ENCODE peak calls at places on chromosomes 11 and 22, in four cellular contexts. M is BE2C, Z is stomach, I is heart right ventricle. Y is an unnamed sample.

GRCh38 chr22:17315310-17315709 is 54.0 kb upstream of the CECR2 start:
- DNase-seq in M (no peak), Z (peak; percentile 11), I (no peak), Y (no peak)

GRCh38 chr11:76148941-76149613 is 57.2 kb downstream of the WNT11 start:
- DNase-seq in M (no peak), Z (no peak), I (no peak), Y (no peak)

GRCh38 chr22:50715250-50715649 is 22.8 kb upstream of the ACR start:
- DNase-seq in M (no peak), Z (no peak), I (peak; percentile 2), Y (no peak)

GRCh38 chr11:106399075-106399500 is 321.6 kb downstream of the AASDHPPT start:
- DNase-seq in M (no peak), Z (no peak), I (peak; percentile 15), Y (no peak)

GRCh38 chr22:40178417-40179409 is 988 bp downstream of the TNRC6B start:
- DNase-seq in M (peak; percentile 46), Z (no peak), I (peak; percentile 30), Y (peak; percentile 43)

GRCh38 chr22:26581769-26582168 is 8.2 kb downstream of the TPST2 start:
- DNase-seq in M (no peak), Z (no peak), I (no peak), Y (no peak)

GRCh38 chr11:9565822-9566560 is 7.5 kb upstream of the WEE1 start:
- DNase-seq in M (peak; percentile 41), Z (peak; percentile 39), I (no peak), Y (peak; percentile 28)

GRCh38 chr22:35921777-35922176 is 106.8 kb downstream of the RBFOX2 start:
- DNase-seq in M (peak; percentile 77), Z (peak; percentile 53), I (no peak), Y (peak; percentile 68)

GRCh38 chr22:28711820-28712777 is 29.5 kb downstream of the CHEK2 start:
- DNase-seq in M (no peak), Z (no peak), I (no peak), Y (no peak)

GRCh38 chr11:123303924-123304323 is 108.9 kb upstream of the CLMP start:
- DNase-seq in M (no peak), Z (no peak), I (no peak), Y (no peak)

GRCh38 chr11:68941324-68942089 is 37.8 kb downstream of the IGHMBP2 start:
- DNase-seq in M (no peak), Z (no peak), I (no peak), Y (no peak)

GRCh38 chr11:75508051-75508561 is 17.6 kb downstream of the GDPD5 start:
- DNase-seq in M (no peak), Z (no peak), I (no peak), Y (no peak)

GRCh38 chr11:57311109-57311936 is 13.4 kb downstream of the TNKS1BP1 start:
- DNase-seq in M (peak; percentile 88), Z (peak; percentile 94), I (peak; percentile 90), Y (peak; percentile 97)

GRCh38 chr22:35838849-35839646 is 121.4 kb downstream of the APOL5 start:
- DNase-seq in M (peak; percentile 59), Z (no peak), I (no peak), Y (peak; percentile 57)

GRCh38 chr11:112300094-112300786 is 39.6 kb upstream of the PLET1 start:
- DNase-seq in M (no peak), Z (no peak), I (peak; percentile 40), Y (no peak)

GRCh38 chr11:77879218-77879617 is 58.3 kb downstream of the AAMDC start:
- DNase-seq in M (peak; percentile 42), Z (no peak), I (peak; percentile 58), Y (peak; percentile 19)

GRCh38 chr11:79263001-79263400 is 177.8 kb downstream of the TENM4 start:
- DNase-seq in M (no peak), Z (peak; percentile 30), I (peak; percentile 57), Y (no peak)

GRCh38 chr11:65310756-65311155 is 3.9 kb upstream of the CDC42EP2 start:
- DNase-seq in M (no peak), Z (no peak), I (peak; percentile 27), Y (peak; percentile 81)

GRCh38 chr22:22110548-22111266 is 128.1 kb upstream of the TOP3B start:
- DNase-seq in M (peak; percentile 64), Z (no peak), I (peak; percentile 30), Y (peak; percentile 45)
- TF ChIP-seq CTCF in M (peak; percentile 59), Z (no peak), I (peak; percentile 29), Y (peak; percentile 45)

GRCh38 chr11:12170984-12171383 is 60.6 kb downstream of the MICAL2 start:
- DNase-seq in M (no peak), Z (no peak), I (peak; percentile 51), Y (no peak)

GRCh38 chr11:12172493-12173013 is 62.2 kb downstream of the MICAL2 start:
- DNase-seq in M (no peak), Z (no peak), I (no peak), Y (no peak)

GRCh38 chr11:12174145-12175143 is 64.1 kb downstream of the MICAL2 start:
- DNase-seq in M (no peak), Z (no peak), I (no peak), Y (no peak)

GRCh38 chr11:12171921-12172320 is 61.5 kb downstream of the MICAL2 start:
- DNase-seq in M (no peak), Z (no peak), I (no peak), Y (no peak)

DNA sequence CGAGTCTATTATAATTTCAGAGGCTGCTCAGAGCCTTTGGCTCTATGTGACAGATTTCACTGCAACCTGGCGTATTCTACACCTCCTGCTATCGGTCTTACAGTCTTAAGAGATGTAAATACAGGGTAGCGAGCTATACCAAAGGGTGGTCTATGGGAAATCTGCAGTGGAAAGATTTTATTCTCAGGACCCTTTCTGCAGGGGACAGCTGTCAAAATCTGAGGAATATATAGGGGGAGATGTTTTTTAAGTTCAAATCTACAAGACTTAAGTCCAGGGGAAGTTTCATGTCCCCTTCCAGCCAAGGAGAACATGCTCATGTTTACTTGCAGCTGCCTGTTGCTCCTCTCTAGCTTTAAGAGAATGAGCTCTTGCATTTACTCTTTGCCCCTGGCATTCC is 62.7 kb downstream of the MICAL2 start:
- DNase-seq in M (no peak), Z (no peak), I (no peak), Y (no peak)
- H3K4me1 ChIP-seq in M (no peaks in the 10 kb centered on the region), Z (no peaks in the 10 kb centered on the region), I (peaks cover 14% of the 10 kb centered on the region), Y (peaks cover 7% of the 10 kb centered on the region)

GRCh38 chr22:45971389-45972028 is 5.5 kb downstream of the WNT7B start:
- DNase-seq in M (no peak), Z (no peak), I (no peak), Y (no peak)
- H3K4me3 ChIP-seq in M (peak overlapping the region; percentile 44), Z (peak overlapping the region; percentile 5), I (peak overlapping the region; percentile 1), Y (no peak overlapping the region)

GRCh38 chr11:44305643-44306468 is 4.1 kb downstream of the ALX4 start:
- DNase-seq in M (no peak), Z (peak; percentile 52), I (no peak), Y (peak; percentile 50)
- TF ChIP-seq CTCF in M (no peak), Z (no peak), I (no peak), Y (no peak)

GRCh38 chr11:6737872-6738466 is 33.8 kb downstream of the OR2AG2 start:
- DNase-seq in M (peak; percentile 14), Z (peak; percentile 65), I (no peak), Y (peak; percentile 42)
- H3K4me1 ChIP-seq in M (no peaks in the 10 kb centered on the region), Z (no peaks in the 10 kb centered on the region), I (no peaks in the 10 kb centered on the region), Y (peaks cover 3% of the 10 kb centered on the region)

GRCh38 chr11:392102-392777 is 1.8 kb upstream of the PKP3 start:
- DNase-seq in M (no peak), Z (no peak), I (no peak), Y (no peak)
- H3K4me3 ChIP-seq in M (no peak overlapping the region), Z (no peak overlapping the region), I (no peak overlapping the region), Y (no peak overlapping the region)

GRCh38 chr11:44409071-44409470 is 99.1 kb upstream of the ALX4 start:
- DNase-seq in M (no peak), Z (no peak), I (no peak), Y (no peak)
- TF ChIP-seq CTCF in M (no peak), Z (no peak), I (no peak), Y (no peak)

GRCh38 chr11:64022125-64022784 is 13.5 kb upstream of the FLRT1 start:
- DNase-seq in M (no peak), Z (no peak), I (no peak), Y (no peak)
- H3K4me1 ChIP-seq in M (no peaks in the 10 kb centered on the region), Z (peaks cover 19% of the 10 kb centered on the region), I (peaks cover 13% of the 10 kb centered on the region), Y (peaks cover 19% of the 10 kb centered on the region)

GRCh38 chr11:1851437-1852180 is 1.3 kb upstream of the LSP1 start:
- DNase-seq in M (no peak), Z (no peak), I (no peak), Y (no peak)

GRCh38 chr11:1853376-1854131 is 670 bp downstream of the LSP1 start:
- DNase-seq in M (no peak), Z (no peak), I (no peak), Y (no peak)

GRCh38 chr11:1852271-1852877 is 510 bp upstream of the LSP1 start:
- DNase-seq in M (no peak), Z (no peak), I (no peak), Y (no peak)

GRCh38 chr11:1854132-1854948 is 1.5 kb downstream of the LSP1 start:
- DNase-seq in M (no peak), Z (no peak), I (no peak), Y (no peak)

GRCh38 chr11:1852885-1853284 is at the start of gene LSP1:
- DNase-seq in M (no peak), Z (peak; percentile 57), I (peak; percentile 25), Y (no peak)
- H3K4me3 ChIP-seq in M (no peak within 1 kb of the TSS), Z (peak within 1 kb of the TSS; percentile 36), I (no peak within 1 kb of the TSS), Y (no peak within 1 kb of the TSS)

Y was measured in thyroid gland.